ENCODE peak calls at places on chromosomes 3 and 15, in nine cellular contexts. O is adrenal gland, Q is ovary, P is fibroblast of pulmonary artery, R is nephron progenitor cell, M is BJ, H is cardiac fibroblast, E is epithelial cell of esophagus, V is PC-9. L is an unnamed sample.

GRCh38 chr15:84715442-84716035 is 400 bp downstream of the SEC11A start:
- DNase-seq in O (peak), Q (no peak), P (peak), R (peak), M (no peak), H (peak), E (peak), V (peak), L (peak)

GRCh38 chr3:3802021-3802420 is 2.8 kb downstream of the LRRN1 start:
- DNase-seq in O (no peak), Q (no peak), P (no peak), R (peak), M (no peak), H (no peak), E (no peak), V (no peak), L (no peak)

GRCh38 chr3:55006277-55006676 is 78.4 kb upstream of the LRTM1 start:
- DNase-seq in O (no peak), Q (no peak), P (no peak), R (no peak), M (no peak), H (no peak), E (no peak), V (no peak), L (no peak)

GRCh38 chr3:156259896-156260788 is 139.8 kb downstream of the KCNAB1 start:
- DNase-seq in O (no peak), Q (no peak), P (no peak), R (no peak), M (no peak), H (no peak), E (no peak), V (no peak), L (no peak)

GRCh38 chr3:32423956-32424558 is 32.4 kb downstream of the CMTM7 start:
- DNase-seq in O (no peak), Q (no peak), P (no peak), R (no peak), M (no peak), H (no peak), E (no peak), V (no peak), L (peak)

GRCh38 chr3:190492129-190492528 is 21.8 kb upstream of the IL1RAP start:
- DNase-seq in O (no peak), Q (no peak), P (no peak), R (no peak), M (no peak), H (no peak), E (no peak), V (no peak), L (no peak)

GRCh38 chr3:39157359-39157758 is 4.0 kb upstream of the CSRNP1 start:
- DNase-seq in O (no peak), Q (no peak), P (no peak), R (no peak), M (no peak), H (no peak), E (no peak), V (no peak), L (no peak)

GRCh38 chr3:105458518-105459215 is 92.0 kb downstream of the ALCAM start:
- DNase-seq in O (no peak), Q (no peak), P (peak), R (no peak), M (no peak), H (peak), E (peak), V (no peak), L (no peak)

GRCh38 chr3:43291546-43291945 is 5.2 kb downstream of the SNRK start:
- DNase-seq in O (no peak), Q (no peak), P (no peak), R (no peak), M (no peak), H (no peak), E (no peak), V (no peak), L (no peak)

GRCh38 chr15:88454867-88455810 is 12.0 kb downstream of the MRPL46 start:
- DNase-seq in O (peak), Q (peak), P (peak), R (peak), M (no peak), H (peak), E (peak), V (peak), L (peak)

GRCh38 chr15:34119291-34119690 is 17.4 kb downstream of the PGBD4 start:
- DNase-seq in O (no peak), Q (no peak), P (peak), R (no peak), M (no peak), H (no peak), E (peak), V (no peak), L (no peak)

GRCh38 chr15:100461049-100461448 is 67.7 kb downstream of the CERS3 start:
- DNase-seq in O (no peak), Q (no peak), P (no peak), R (no peak), M (no peak), H (no peak), E (no peak), V (no peak), L (no peak)

GRCh38 chr15:65723786-65724354 is 68.2 kb downstream of the DENND4A start:
- DNase-seq in O (no peak), Q (no peak), P (no peak), R (no peak), M (no peak), H (no peak), E (no peak), V (no peak), L (no peak)

DNA sequence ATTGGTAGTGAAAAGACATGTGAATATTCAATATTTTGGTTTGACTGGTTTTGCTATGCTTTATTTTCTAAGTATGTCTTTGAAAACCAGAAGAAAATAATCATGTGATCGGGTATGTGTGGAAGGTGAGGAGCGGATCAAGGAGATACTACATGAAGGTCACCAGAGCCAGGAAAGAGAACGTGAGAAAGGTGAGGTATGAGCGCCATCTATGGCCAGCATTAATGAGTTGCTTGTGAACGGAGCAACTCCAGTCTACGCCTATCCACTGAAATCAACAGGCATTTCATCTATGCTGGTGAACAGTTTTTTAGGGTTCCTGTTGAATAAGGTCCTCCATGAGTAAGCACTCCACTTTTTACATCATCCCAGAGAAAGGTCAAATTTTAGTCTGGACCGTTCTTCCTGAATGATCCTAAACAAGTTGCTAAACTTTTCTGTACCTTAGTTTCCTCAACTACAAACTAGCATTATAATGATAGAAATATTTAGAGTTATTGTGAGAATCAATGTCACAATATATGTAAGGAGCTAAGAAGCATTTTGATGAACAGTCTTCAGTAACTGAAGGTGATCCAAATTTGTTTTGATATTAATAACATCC is 1435.2 kb upstream of the CADM2 start:
- DNase-seq in O (peak), Q (no peak), P (peak), R (peak), M (no peak), H (peak), E (peak), V (peak), L (peak)
- TF ChIP-seq CTCF in O (peak), Q (no peak), P (peak), R (peak), M (no peak), H (peak), E (peak), V (peak), L (peak)

GRCh38 chr3:56557815-56558170 is 818 bp downstream of the CCDC66 start:
- DNase-seq in O (no peak), Q (no peak), P (peak), R (no peak), M (no peak), H (no peak), E (no peak), V (no peak), L (no peak)

DNA sequence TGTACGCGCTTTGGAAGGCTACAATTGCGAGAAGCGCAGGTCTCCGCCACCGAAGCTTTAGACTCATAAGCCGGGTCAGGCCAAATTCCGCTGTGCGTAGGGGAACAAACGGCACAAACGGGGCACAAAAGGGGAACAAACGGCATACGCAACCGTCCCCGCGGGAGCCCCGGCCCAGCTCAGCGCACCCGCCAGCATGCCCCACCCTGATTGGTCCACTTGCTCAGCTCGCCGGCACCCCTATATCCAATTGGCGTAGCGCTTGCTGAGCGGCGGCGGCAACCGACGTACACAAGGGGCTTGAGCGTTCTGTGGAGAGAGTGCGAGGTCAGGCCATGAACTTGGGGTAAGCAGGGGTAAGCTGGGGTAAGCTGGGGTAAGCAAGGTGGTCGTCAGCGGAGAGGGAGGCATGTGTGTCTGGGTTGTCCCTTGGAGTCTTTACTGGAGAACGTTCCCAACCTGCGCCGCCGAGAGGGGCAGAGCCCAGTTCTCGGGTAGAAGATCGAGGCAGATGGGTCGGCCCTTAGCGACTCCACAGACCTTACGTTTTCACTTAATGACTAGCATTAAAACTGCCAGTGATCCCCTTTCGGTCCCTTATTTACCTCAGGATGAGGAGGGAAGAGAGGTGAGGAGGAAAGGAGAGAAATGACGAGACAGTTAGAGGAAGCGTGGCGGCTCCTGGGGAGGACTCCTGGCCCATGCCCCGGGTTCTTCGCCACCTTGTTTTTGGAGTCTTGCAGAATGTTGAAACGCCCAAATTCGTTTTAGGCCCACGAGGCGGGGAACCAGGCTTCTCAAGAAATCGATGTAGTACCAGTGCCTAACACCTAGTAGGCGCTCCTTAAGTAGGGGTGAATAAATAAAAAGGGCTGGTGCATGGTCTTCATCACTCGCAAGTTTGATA is at the start of gene CCDC66:
- DNase-seq in O (peak), Q (peak), P (peak), R (peak), M (peak), H (peak), E (peak), V (peak), L (peak)
- TF ChIP-seq CTCF in O (peak), Q (peak), P (peak), R (peak), M (peak), H (peak), E (peak), V (peak), L (peak)

GRCh38 chr3:49701388-49702077 is 12.2 kb downstream of the RNF123 start:
- DNase-seq in O (no peak), Q (no peak), P (no peak), R (peak), M (no peak), H (no peak), E (peak), V (peak), L (peak)
- TF ChIP-seq CTCF in O (peak), Q (no peak), P (peak), R (peak), M (peak), H (peak), E (peak), V (peak), L (peak)

GRCh38 chr15:90214553-90215205 is 13.5 kb downstream of the SEMA4B start:
- DNase-seq in O (no peak), Q (no peak), P (no peak), R (no peak), M (no peak), H (peak), E (no peak), V (no peak), L (no peak)
- TF ChIP-seq CTCF in O (peak), Q (no peak), P (peak), R (no peak), M (peak), H (peak), E (peak), V (peak), L (no peak)

DNA sequence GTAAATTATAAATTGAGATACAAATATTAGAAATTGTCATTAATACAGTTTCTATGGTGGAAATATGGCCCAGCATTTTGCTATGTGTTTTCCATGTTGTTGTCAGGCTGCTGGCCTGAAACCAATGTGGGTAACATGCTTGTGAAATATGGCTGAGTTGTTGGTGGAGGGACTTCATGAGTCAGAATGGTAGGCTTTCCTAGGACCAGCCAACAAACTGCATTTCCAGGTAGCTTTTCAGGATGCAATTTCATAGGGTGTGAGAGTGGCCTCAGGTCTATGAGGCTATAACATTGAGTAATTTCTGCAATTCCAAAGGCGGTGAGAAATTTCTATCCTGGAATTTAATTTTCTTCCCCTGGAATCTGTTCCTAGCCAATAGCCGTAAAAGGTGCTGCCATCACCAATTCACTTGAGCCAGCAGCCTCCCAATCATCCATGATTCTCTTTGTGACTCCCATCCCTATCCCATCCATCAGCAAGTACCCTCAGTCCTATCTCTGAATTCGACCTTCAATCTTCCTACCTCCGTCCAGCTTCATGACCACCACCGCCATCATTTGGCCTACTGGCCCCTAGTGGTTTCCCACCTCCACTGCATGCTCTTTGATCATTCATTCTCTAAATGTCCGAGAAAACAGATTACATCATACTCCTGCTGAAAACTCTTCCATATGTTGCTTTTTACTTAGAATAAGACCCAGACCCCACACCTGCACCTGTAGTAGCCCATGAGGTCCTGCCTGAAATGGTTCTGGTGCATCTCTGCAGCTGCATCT is 276.6 kb upstream of the CFAP20DC start:
- DNase-seq in O (no peak), Q (no peak), P (no peak), R (no peak), M (no peak), H (peak), E (peak), V (no peak), L (no peak)
- TF ChIP-seq CTCF in O (no peak), Q (no peak), P (peak), R (peak), M (peak), H (peak), E (no peak), V (no peak), L (peak)

GRCh38 chr3:122942241-122942640 is 85.3 kb downstream of the SEMA5B start:
- DNase-seq in O (no peak), Q (no peak), P (no peak), R (no peak), M (no peak), H (no peak), E (peak), V (no peak), L (no peak)

GRCh38 chr3:122941233-122942206 is 86.0 kb downstream of the SEMA5B start:
- DNase-seq in O (no peak), Q (no peak), P (peak), R (no peak), M (no peak), H (peak), E (no peak), V (no peak), L (peak)

GRCh38 chr3:122943828-122944190 is 83.8 kb downstream of the SEMA5B start:
- DNase-seq in O (no peak), Q (no peak), P (no peak), R (no peak), M (no peak), H (no peak), E (no peak), V (no peak), L (no peak)

GRCh38 chr3:122944671-122945151 is 82.9 kb downstream of the SEMA5B start:
- DNase-seq in O (no peak), Q (no peak), P (peak), R (no peak), M (no peak), H (peak), E (peak), V (no peak), L (no peak)

GRCh38 chr3:122942937-122943827 is 84.4 kb downstream of the SEMA5B start:
- DNase-seq in O (peak), Q (peak), P (peak), R (peak), M (no peak), H (peak), E (peak), V (peak), L (peak)
- TF ChIP-seq CTCF in O (peak), Q (peak), P (peak), R (peak), M (peak), H (peak), E (peak), V (peak), L (peak)

GRCh38 chr3:72265250-72265649 is 480.3 kb upstream of the PROK2 start:
- DNase-seq in O (no peak), Q (no peak), P (peak), R (no peak), M (no peak), H (peak), E (no peak), V (no peak), L (no peak)
- TF ChIP-seq CTCF in O (peak), Q (no peak), P (peak), R (no peak), M (peak), H (peak), E (no peak), V (no peak), L (no peak)